ENCODE peak calls at places on chromosomes 11 and 22, in ten cellular contexts. D, G, X, A, E, N, W, M, J and R are unnamed samples.

GRCh38 chr22:49810363-49811013 is 17.2 kb downstream of the BRD1 start:
- DNase-seq in A (no peak), J (peak; percentile 39), M (no peak), W (peak; percentile 30), N (no peak), X (no peak), G (no peak), D (no peak), E (no peak), R (no peak)

GRCh38 chr22:45460288-45461109 is 42.2 kb upstream of the FBLN1 start:
- DNase-seq in D (no peak), J (no peak), W (peak; percentile 71), A (no peak), E (peak; percentile 40), X (no peak), G (peak; percentile 76), M (peak; percentile 60), N (no peak), R (peak; percentile 89)

GRCh38 chr11:103594283-103594682 is 442.2 kb upstream of the DDI1 start:
- DNase-seq in D (no peak), A (no peak), M (no peak), N (no peak), X (no peak), W (no peak), G (no peak), E (no peak), J (no peak), R (no peak)

GRCh38 chr11:65492637-65493366 is 6.0 kb upstream of the MALAT1 start:
- DNase-seq in G (peak; percentile 92), J (peak; percentile 86), W (peak; percentile 89), A (peak; percentile 85), E (peak; percentile 81), M (no peak), N (no peak), X (peak; percentile 78), D (peak; percentile 20), R (peak; percentile 90)

GRCh38 chr22:20648306-20648903 is 125.5 kb upstream of the SERPIND1 start:
- DNase-seq in A (no peak), J (no peak), W (no peak), X (no peak), N (no peak), D (no peak), M (no peak), G (no peak), E (no peak), R (no peak)

GRCh38 chr11:19557185-19557584 is 155.5 kb upstream of the NAV2 start:
- DNase-seq in A (no peak), N (no peak), X (no peak), E (no peak), G (no peak), M (no peak), J (no peak), D (no peak), W (no peak), R (no peak)

GRCh38 chr11:17244046-17244445 is 32.5 kb upstream of the NUCB2 start:
- DNase-seq in X (no peak), M (no peak), A (no peak), E (no peak), W (no peak), G (no peak), N (no peak), D (no peak), J (no peak), R (no peak)

GRCh38 chr11:44149651-44150050 is 54.2 kb downstream of the EXT2 start:
- DNase-seq in D (no peak), N (no peak), G (no peak), E (no peak), J (peak; percentile 33), A (no peak), W (peak; percentile 31), X (no peak), M (no peak), R (no peak)

GRCh38 chr11:10594407-10594806 is 25.9 kb upstream of the LYVE1 start:
- DNase-seq in N (no peak), E (no peak), D (no peak), A (no peak), M (no peak), W (no peak), X (no peak), J (no peak), G (no peak), R (no peak)

GRCh38 chr22:25232301-25232700 is 12.9 kb downstream of the CRYBB2 start:
- DNase-seq in W (peak; percentile 17), D (no peak), A (no peak), X (no peak), G (no peak), N (no peak), M (no peak), E (no peak), J (peak; percentile 38), R (no peak)

GRCh38 chr11:120337133-120337895 is 1.1 kb downstream of the ARHGEF12 start:
- DNase-seq in A (no peak), D (peak; percentile 41), E (peak; percentile 48), X (no peak), J (peak; percentile 50), M (peak; percentile 25), W (no peak), N (peak; percentile 56), G (peak; percentile 59), R (peak; percentile 68)
- H3K27me3 ChIP-seq in A (no peaks in the 10 kb centered on the region), D (no peaks in the 10 kb centered on the region), E (no peaks in the 10 kb centered on the region), X (no peaks in the 10 kb centered on the region), J (no peaks in the 10 kb centered on the region), M (no peaks in the 10 kb centered on the region), W (no peaks in the 10 kb centered on the region), N (no peaks in the 10 kb centered on the region), G (no peaks in the 10 kb centered on the region), R (no peaks in the 10 kb centered on the region)

GRCh38 chr11:61429346-61429690 is 457 bp downstream of the CPSF7 start:
- DNase-seq in X (peak; percentile 84), D (peak; percentile 87), G (peak; percentile 56), A (peak; percentile 48), E (peak; percentile 51), W (peak; percentile 44), N (peak; percentile 95), J (peak; percentile 46), M (peak; percentile 95), R (peak; percentile 82)
- H3K4me1 ChIP-seq in X (peaks cover 32% of the 10 kb centered on the region), D (peaks cover 17% of the 10 kb centered on the region), G (peaks cover 22% of the 10 kb centered on the region), A (peaks cover 87% of the 10 kb centered on the region), E (peaks cover 31% of the 10 kb centered on the region), W (peaks cover 2% of the 10 kb centered on the region), N (peaks cover 3% of the 10 kb centered on the region), J (no peaks in the 10 kb centered on the region), M (peaks cover 9% of the 10 kb centered on the region), R (peaks cover 40% of the 10 kb centered on the region)

GRCh38 chr11:114253771-114254170 is 42.4 kb upstream of the NNMT start:
- DNase-seq in J (no peak), D (no peak), N (no peak), G (no peak), X (no peak), A (no peak), W (no peak), M (peak; percentile 21), E (no peak), R (no peak)
- TF ChIP-seq CTCF in J (no peak), D (no peak), N (no peak), G (no peak), X (no peak), A (no peak), W (no peak), M (no peak), E (no peak), R (no peak)

GRCh38 chr11:69707156-69707555 is 3.3 kb upstream of the FGF19 start:
- DNase-seq in W (no peak), A (peak; percentile 34), D (peak; percentile 65), G (no peak), M (no peak), E (peak; percentile 25), J (no peak), X (no peak), N (no peak), R (no peak)
- H3K27me3 ChIP-seq in W (peaks cover 72% of the 10 kb centered on the region), A (peaks cover 94% of the 10 kb centered on the region), D (peaks cover 21% of the 10 kb centered on the region), G (peaks cover 86% of the 10 kb centered on the region), M (peaks cover 38% of the 10 kb centered on the region), E (peaks cover 5% of the 10 kb centered on the region), J (peaks cover 34% of the 10 kb centered on the region), X (peaks cover 56% of the 10 kb centered on the region), N (peaks cover 41% of the 10 kb centered on the region), R (peaks cover 24% of the 10 kb centered on the region)

DNA sequence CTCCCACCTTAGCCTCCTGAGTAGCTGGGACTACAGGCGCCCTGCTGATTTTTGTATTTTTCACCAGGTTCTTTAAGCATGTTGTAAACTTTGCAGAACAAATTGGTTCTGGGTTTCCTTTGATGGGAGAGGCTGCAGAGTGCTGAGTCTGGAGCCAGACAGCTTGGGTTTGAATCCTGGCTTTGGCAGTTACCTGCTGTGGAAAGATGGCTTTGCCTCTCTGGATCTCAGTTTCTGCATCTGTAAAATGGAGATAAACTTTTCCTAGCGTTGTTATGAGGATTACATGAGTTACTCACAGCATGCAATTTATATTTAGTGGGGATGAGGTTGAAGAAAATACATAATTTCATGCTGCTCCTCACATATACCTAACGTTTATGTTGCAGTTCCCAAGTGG is 19.1 kb downstream of the ZNRF3 start:
- DNase-seq in E (no peak), N (no peak), M (no peak), D (no peak), W (no peak), X (no peak), G (no peak), J (no peak), A (no peak), R (no peak)
- H3K4me1 ChIP-seq in E (peaks cover 44% of the 10 kb centered on the region), N (peaks cover 55% of the 10 kb centered on the region), M (peaks cover 13% of the 10 kb centered on the region), D (peaks cover 58% of the 10 kb centered on the region), W (peaks cover 21% of the 10 kb centered on the region), X (peaks cover 46% of the 10 kb centered on the region), G (peaks cover 3% of the 10 kb centered on the region), J (peaks cover 25% of the 10 kb centered on the region), A (peaks cover 80% of the 10 kb centered on the region), R (peaks cover 46% of the 10 kb centered on the region)